ENCODE peak calls at places on chromosomes 1 and 21, in seven cellular contexts. G, F, M, P, T, J and R are unnamed samples.

GRCh38 chr1:110684476-110684875 is 9.7 kb upstream of the KCNA3 start:
- DNase-seq in G (no peak), F (no peak), M (no peak), P (no peak), T (no peak), J (no peak), R (no peak)

GRCh38 chr1:3393024-3393986 is 61.2 kb upstream of the ARHGEF16 start:
- DNase-seq in G (no peak), F (peak), M (no peak), P (peak), T (no peak), J (no peak), R (no peak)

GRCh38 chr1:61926597-61926996 is 184.3 kb downstream of the PATJ start:
- DNase-seq in G (no peak), F (no peak), M (no peak), P (no peak), T (no peak), J (no peak), R (no peak)

GRCh38 chr1:94922756-94923465 is 4.0 kb downstream of the CNN3 start:
- DNase-seq in G (no peak), F (no peak), M (no peak), P (peak), T (no peak), J (peak), R (no peak)

GRCh38 chr21:31557956-31558838 is 101.3 kb upstream of the SOD1 start:
- DNase-seq in G (peak), F (no peak), M (peak), P (no peak), T (no peak), J (no peak), R (no peak)

GRCh38 chr1:162172733-162173132 is 103.2 kb downstream of the NOS1AP start:
- DNase-seq in G (no peak), F (no peak), M (no peak), P (no peak), T (no peak), J (no peak), R (no peak)

GRCh38 chr1:30618335-30618747 is 105.0 kb downstream of the MATN1 start:
- DNase-seq in G (no peak), F (no peak), M (peak), P (no peak), T (no peak), J (no peak), R (no peak)

GRCh38 chr21:44507673-44508425 is 32.1 kb downstream of the KRTAP10-1 start:
- DNase-seq in G (no peak), F (peak), M (no peak), P (no peak), T (no peak), J (no peak), R (no peak)

GRCh38 chr21:42724226-42724920 is 71.0 kb downstream of the PDE9A start:
- DNase-seq in G (no peak), F (no peak), M (peak), P (peak), T (peak), J (peak), R (no peak)

GRCh38 chr1:94772230-94772641 is 47.9 kb upstream of the SLC44A3 start:
- DNase-seq in G (no peak), F (no peak), M (peak), P (peak), T (no peak), J (no peak), R (peak)

GRCh38 chr1:69929278-69930057 is 275.9 kb downstream of the LRRC40 start:
- DNase-seq in G (no peak), F (no peak), M (peak), P (peak), T (no peak), J (no peak), R (no peak)

GRCh38 chr1:201504179-201504631 is 2.7 kb downstream of the CSRP1 start:
- DNase-seq in G (no peak), F (no peak), M (no peak), P (peak), T (no peak), J (no peak), R (no peak)

GRCh38 chr1:11391327-11391726 is 87.6 kb upstream of the DISP3 start:
- DNase-seq in G (no peak), F (no peak), M (no peak), P (no peak), T (no peak), J (no peak), R (no peak)

GRCh38 chr1:32334864-32335618 is 992 bp downstream of the MARCKSL1 start:
- DNase-seq in G (peak), F (peak), M (no peak), P (peak), T (no peak), J (no peak), R (no peak)

GRCh38 chr1:13792429-13792828 is 92.4 kb downstream of the PRDM2 start:
- DNase-seq in G (no peak), F (no peak), M (no peak), P (peak), T (no peak), J (peak), R (no peak)

GRCh38 chr1:221939598-221939997 is 197.7 kb upstream of the DUSP10 start:
- DNase-seq in G (peak), F (no peak), M (no peak), P (no peak), T (no peak), J (no peak), R (no peak)

GRCh38 chr1:151131832-151132675 is 14.4 kb downstream of the SEMA6C start:
- DNase-seq in G (no peak), F (no peak), M (no peak), P (peak), T (no peak), J (no peak), R (no peak)

GRCh38 chr1:190904091-190904695 is 426.5 kb upstream of the BRINP3 start:
- DNase-seq in G (no peak), F (no peak), M (peak), P (no peak), T (no peak), J (no peak), R (no peak)

GRCh38 chr1:38038836-38039235 is 7.8 kb downstream of the POU3F1 start:
- DNase-seq in G (no peak), F (no peak), M (no peak), P (no peak), T (no peak), J (no peak), R (no peak)

GRCh38 chr1:86778510-86779218 is 74.3 kb downstream of the SH3GLB1 start:
- DNase-seq in G (no peak), F (no peak), M (peak), P (peak), T (no peak), J (no peak), R (no peak)

GRCh38 chr1:6035719-6036118 is 10.0 kb upstream of the KCNAB2 start:
- DNase-seq in G (no peak), F (no peak), M (no peak), P (no peak), T (no peak), J (no peak), R (no peak)

GRCh38 chr1:206469411-206469932 is 804 bp upstream of the IKBKE start:
- DNase-seq in G (no peak), F (no peak), M (peak), P (no peak), T (no peak), J (no peak), R (no peak)

DNA sequence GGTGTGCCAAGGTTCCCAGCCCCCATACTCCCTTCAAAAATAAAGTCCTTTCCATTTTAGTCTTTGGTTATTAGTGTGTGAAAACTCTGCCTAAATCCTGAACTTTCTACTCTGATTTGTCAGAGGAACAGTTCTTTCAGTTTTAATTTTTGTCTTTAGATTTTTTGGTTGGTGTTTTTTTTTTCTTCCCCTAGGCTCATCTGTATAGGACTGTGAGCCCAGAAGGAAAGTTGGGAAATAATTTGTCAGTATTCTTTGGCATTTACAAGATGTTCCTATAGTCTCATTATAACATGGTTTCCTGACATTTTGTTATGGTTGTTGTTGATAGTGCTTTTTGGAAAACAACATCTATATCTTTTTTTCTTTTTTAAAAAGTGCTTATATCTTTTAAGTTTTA is 38.0 kb downstream of the LAMC1 start:
- DNase-seq in G (no peak), F (no peak), M (no peak), P (no peak), T (no peak), J (no peak), R (no peak)
- TF ChIP-seq CTCF in G (no peak), F (no peak), M (no peak), P (no peak), T (no peak), J (no peak), R (no peak)

GRCh38 chr1:169475806-169476205 is 9.9 kb downstream of the SLC19A2 start:
- DNase-seq in G (no peak), F (no peak), M (no peak), P (no peak), T (no peak), J (no peak), R (no peak)

GRCh38 chr1:169468982-169469381 is 16.8 kb downstream of the SLC19A2 start:
- DNase-seq in G (no peak), F (no peak), M (no peak), P (no peak), T (no peak), J (no peak), R (no peak)

GRCh38 chr1:169474302-169474701 is 11.4 kb downstream of the SLC19A2 start:
- DNase-seq in G (no peak), F (no peak), M (no peak), P (no peak), T (no peak), J (no peak), R (no peak)

GRCh38 chr1:169472759-169473158 is 13.0 kb downstream of the SLC19A2 start:
- DNase-seq in G (no peak), F (no peak), M (no peak), P (no peak), T (no peak), J (no peak), R (no peak)
- TF ChIP-seq CTCF in G (no peak), F (no peak), M (no peak), P (no peak), T (no peak), J (no peak), R (no peak)

GRCh38 chr1:178094752-178095645 is 1.1 kb downstream of the RASAL2 start:
- DNase-seq in G (no peak), F (no peak), M (peak), P (peak), T (no peak), J (peak), R (no peak)
- TF ChIP-seq CTCF in G (no peak), F (no peak), M (no peak), P (no peak), T (no peak), J (no peak), R (no peak)

GRCh38 chr1:197314672-197315071 is 46.6 kb downstream of the CRB1 start:
- DNase-seq in G (no peak), F (no peak), M (no peak), P (no peak), T (no peak), J (no peak), R (no peak)
- TF ChIP-seq CTCF in G (no peak), F (no peak), M (no peak), P (no peak), T (no peak), J (no peak), R (no peak)

GRCh38 chr1:33876970-33877680 is 13.2 kb downstream of the HMGB4 start:
- DNase-seq in G (no peak), F (peak), M (no peak), P (no peak), T (peak), J (peak), R (peak)

GRCh38 chr1:33872275-33872674 is 8.4 kb downstream of the HMGB4 start:
- DNase-seq in G (no peak), F (no peak), M (no peak), P (no peak), T (no peak), J (no peak), R (no peak)

GRCh38 chr1:33872681-33873080 is 8.8 kb downstream of the HMGB4 start:
- DNase-seq in G (no peak), F (no peak), M (no peak), P (no peak), T (no peak), J (no peak), R (no peak)

GRCh38 chr1:33878392-33878791 is 14.5 kb downstream of the HMGB4 start:
- DNase-seq in G (no peak), F (no peak), M (no peak), P (no peak), T (no peak), J (no peak), R (no peak)

GRCh38 chr1:33875857-33876256 is 12.0 kb downstream of the HMGB4 start:
- DNase-seq in G (no peak), F (no peak), M (no peak), P (no peak), T (no peak), J (no peak), R (no peak)
- TF ChIP-seq CTCF in G (no peak), F (peak), M (no peak), P (peak), T (no peak), J (peak), R (no peak)

GRCh38 chr21:22575165-22575584 is 1577.0 kb downstream of the NCAM2 start:
- DNase-seq in G (no peak), F (no peak), M (no peak), P (no peak), T (no peak), J (no peak), R (no peak)
- TF ChIP-seq CTCF in G (no peak), F (peak), M (no peak), P (no peak), T (no peak), J (no peak), R (no peak)